ENCODE peak calls at places on chromosomes 13 and 19, in four cellular contexts. One of them, this sample, is unnamed.

GRCh38 chr19:38360839-38361631 is 13.3 kb upstream of the PSMD8 start:
- DNase-seq in fibroblast of lung: no peak
- DNase-seq in NCI-H1092: no peak
- DNase-seq in WTC11: no peak
- DNase-seq in this sample: no peak

GRCh38 chr13:97982286-97982685 is 28.8 kb downstream of the IPO5 start:
- DNase-seq in fibroblast of lung: peak; percentile 16
- DNase-seq in NCI-H1092: no peak
- DNase-seq in WTC11: no peak
- DNase-seq in this sample: no peak

GRCh38 chr19:47467914-47468313 is 3.8 kb downstream of the SLC8A2 start:
- DNase-seq in fibroblast of lung: no peak
- DNase-seq in NCI-H1092: no peak
- DNase-seq in WTC11: no peak
- DNase-seq in this sample: no peak

GRCh38 chr13:63463782-63464610 is 2048.3 kb upstream of the PCDH20 start:
- DNase-seq in fibroblast of lung: no peak
- DNase-seq in NCI-H1092: no peak
- DNase-seq in WTC11: no peak
- DNase-seq in this sample: no peak

GRCh38 chr19:2488942-2489731 is 13.2 kb downstream of the GADD45B start:
- DNase-seq in fibroblast of lung: no peak
- DNase-seq in NCI-H1092: no peak
- DNase-seq in WTC11: peak; percentile 66
- DNase-seq in this sample: no peak

GRCh38 chr19:6233051-6233826 is 46.5 kb downstream of the MLLT1 start:
- DNase-seq in fibroblast of lung: peak; percentile 27
- DNase-seq in NCI-H1092: no peak
- DNase-seq in WTC11: no peak
- DNase-seq in this sample: no peak

GRCh38 chr19:20066861-20067260 is 10.9 kb upstream of the ZNF90 start:
- DNase-seq in fibroblast of lung: no peak
- DNase-seq in NCI-H1092: no peak
- DNase-seq in WTC11: no peak
- DNase-seq in this sample: no peak

GRCh38 chr19:39127812-39128510 is 2.4 kb downstream of the PAK4 start:
- DNase-seq in fibroblast of lung: no peak
- DNase-seq in NCI-H1092: no peak
- DNase-seq in WTC11: no peak
- DNase-seq in this sample: no peak

GRCh38 chr19:2494447-2495129 is 18.7 kb downstream of the GADD45B start:
- DNase-seq in fibroblast of lung: peak; percentile 82
- DNase-seq in NCI-H1092: no peak
- DNase-seq in WTC11: no peak
- DNase-seq in this sample: peak; percentile 77

GRCh38 chr13:77002590-77003190 is 10.8 kb downstream of the CLN5 start:
- DNase-seq in fibroblast of lung: peak; percentile 61
- DNase-seq in NCI-H1092: no peak
- DNase-seq in WTC11: no peak
- DNase-seq in this sample: no peak

GRCh38 chr13:87671031-87671823 is at the start of gene SLITRK5:
- DNase-seq in fibroblast of lung: peak; percentile 90
- DNase-seq in NCI-H1092: peak; percentile 81
- DNase-seq in WTC11: peak; percentile 87
- DNase-seq in this sample: peak; percentile 75

GRCh38 chr13:83666126-83666525 is 216.1 kb downstream of the SLITRK1 start:
- DNase-seq in fibroblast of lung: peak; percentile 37
- DNase-seq in NCI-H1092: no peak
- DNase-seq in WTC11: no peak
- DNase-seq in this sample: no peak

GRCh38 chr13:21672811-21673591 is 2.1 kb downstream of the FGF9 start:
- DNase-seq in fibroblast of lung: no peak
- DNase-seq in NCI-H1092: no peak
- DNase-seq in WTC11: no peak
- DNase-seq in this sample: no peak

GRCh38 chr13:52738719-52739467 is 727 bp downstream of the CNMD start:
- DNase-seq in fibroblast of lung: no peak
- DNase-seq in NCI-H1092: no peak
- DNase-seq in WTC11: peak; percentile 68
- DNase-seq in this sample: no peak

This sample was measured in natural killer cell treated with Interleukin-12 subunit alpha and Interleukin-12 subunit beta and Interleukin-15 and Interleukin-18, amount 100 ng/mL, for 72 hours.